ENCODE peak calls at places on chromosomes 16 and 17, in nine cellular contexts. B is foreskin keratinocyte, T is H1, Y is cardiac fibroblast, A is astrocyte of the cerebellum, R is HCT116, P is endodermal cell, N is Calu3, I is uterus. F is an unnamed sample.

GRCh38 chr17:68711858-68712257 is 110.7 kb upstream of the FAM20A start:
- DNase-seq in B (no peak), T (no peak), Y (peak), A (no peak), R (no peak), P (no peak), N (no peak), I (no peak), F (no peak)

GRCh38 chr16:22886908-22887307 is 72.9 kb downstream of the HS3ST2 start:
- DNase-seq in B (no peak), T (no peak), Y (no peak), A (no peak), R (no peak), P (no peak), N (no peak), I (no peak), F (no peak)

GRCh38 chr16:88617268-88618031 is 20.9 kb upstream of the IL17C start:
- DNase-seq in B (no peak), T (no peak), Y (no peak), A (no peak), R (no peak), P (peak), N (no peak), I (no peak), F (no peak)

GRCh38 chr17:76986318-76986717 is 118.1 kb downstream of the MGAT5B start:
- DNase-seq in B (no peak), T (no peak), Y (no peak), A (no peak), R (no peak), P (no peak), N (no peak), I (no peak), F (no peak)

GRCh38 chr17:76208120-76208519 is 32.2 kb downstream of the RNF157 start:
- DNase-seq in B (no peak), T (no peak), Y (no peak), A (no peak), R (no peak), P (no peak), N (no peak), I (no peak), F (no peak)

GRCh38 chr17:42202696-42203095 is 8.4 kb upstream of the GHDC start:
- DNase-seq in B (no peak), T (no peak), Y (peak), A (no peak), R (no peak), P (no peak), N (no peak), I (no peak), F (no peak)

GRCh38 chr17:13222931-13223330 is 205.1 kb upstream of the ELAC2 start:
- DNase-seq in B (no peak), T (no peak), Y (no peak), A (no peak), R (no peak), P (no peak), N (no peak), I (no peak), F (no peak)

GRCh38 chr17:47279062-47279801 is 25.6 kb downstream of the ITGB3 start:
- DNase-seq in B (peak), T (no peak), Y (peak), A (peak), R (no peak), P (peak), N (no peak), I (peak), F (no peak)

GRCh38 chr16:86602521-86602920 is 24.2 kb downstream of the FOXL1 start:
- DNase-seq in B (no peak), T (no peak), Y (no peak), A (no peak), R (no peak), P (no peak), N (no peak), I (no peak), F (no peak)

GRCh38 chr17:49823614-49824013 is 24.3 kb downstream of the TAC4 start:
- DNase-seq in B (no peak), T (no peak), Y (peak), A (peak), R (no peak), P (no peak), N (no peak), I (no peak), F (no peak)

GRCh38 chr16:4611337-4612023 is 3.2 kb downstream of the UBALD1 start:
- DNase-seq in B (no peak), T (no peak), Y (peak), A (no peak), R (no peak), P (peak), N (no peak), I (no peak), F (no peak)

GRCh38 chr17:34547453-34548063 is 31.8 kb upstream of the TMEM132E start:
- DNase-seq in B (no peak), T (no peak), Y (no peak), A (no peak), R (no peak), P (peak), N (no peak), I (no peak), F (no peak)

GRCh38 chr16:83706394-83706793 is 101.4 kb upstream of the HSBP1 start:
- DNase-seq in B (no peak), T (no peak), Y (peak), A (no peak), R (no peak), P (no peak), N (no peak), I (no peak), F (no peak)

GRCh38 chr17:28968269-28968913 is 17.1 kb upstream of the PHF12 start:
- DNase-seq in B (no peak), T (no peak), Y (no peak), A (no peak), R (no peak), P (peak), N (no peak), I (no peak), F (no peak)

GRCh38 chr17:72121164-72122001 is 563 bp downstream of the SOX9 start:
- DNase-seq in B (no peak), T (peak), Y (peak), A (no peak), R (no peak), P (peak), N (peak), I (no peak), F (no peak)

GRCh38 chr17:16491131-16491702 is 776 bp downstream of the LRRC75A start:
- DNase-seq in B (no peak), T (peak), Y (no peak), A (no peak), R (no peak), P (peak), N (peak), I (no peak), F (no peak)

GRCh38 chr16:17391715-17392114 is 79.0 kb downstream of the XYLT1 start:
- DNase-seq in B (no peak), T (no peak), Y (no peak), A (no peak), R (no peak), P (no peak), N (no peak), I (no peak), F (no peak)

GRCh38 chr17:63647065-63647725 is 25.0 kb downstream of the MAP3K3 start:
- DNase-seq in B (no peak), T (no peak), Y (peak), A (peak), R (no peak), P (peak), N (peak), I (no peak), F (no peak)

GRCh38 chr16:10828851-10829331 is 10.3 kb upstream of the TVP23A start:
- DNase-seq in B (no peak), T (peak), Y (peak), A (peak), R (no peak), P (peak), N (peak), I (peak), F (no peak)

GRCh38 chr17:65514541-65514940 is 46.9 kb downstream of the AXIN2 start:
- DNase-seq in B (no peak), T (no peak), Y (peak), A (no peak), R (no peak), P (no peak), N (no peak), I (no peak), F (no peak)

GRCh38 chr16:56856876-56857447 is 8.0 kb upstream of the SLC12A3 start:
- DNase-seq in B (no peak), T (no peak), Y (no peak), A (no peak), R (no peak), P (no peak), N (no peak), I (no peak), F (no peak)

GRCh38 chr17:50953831-50954601 is 87.9 kb upstream of the TOB1 start:
- DNase-seq in B (peak), T (no peak), Y (peak), A (no peak), R (no peak), P (peak), N (no peak), I (peak), F (peak)

GRCh38 chr16:71681360-71681759 is 43.1 kb downstream of the PHLPP2 start:
- DNase-seq in B (no peak), T (no peak), Y (no peak), A (no peak), R (no peak), P (no peak), N (no peak), I (no peak), F (no peak)

GRCh38 chr16:6611535-6611934 is 721.1 kb upstream of the RBFOX1 start:
- DNase-seq in B (no peak), T (peak), Y (no peak), A (no peak), R (no peak), P (peak), N (no peak), I (no peak), F (no peak)

GRCh38 chr16:58499615-58500328 is at the start of gene NDRG4:
- DNase-seq in B (peak), T (peak), Y (peak), A (peak), R (peak), P (peak), N (peak), I (no peak), F (peak)

GRCh38 chr17:82866521-82867214 is 26.8 kb upstream of the ZNF750 start:
- DNase-seq in B (no peak), T (no peak), Y (peak), A (peak), R (no peak), P (no peak), N (no peak), I (peak), F (no peak)

GRCh38 chr17:81403040-81403467 is 7.8 kb downstream of the BAHCC1 start:
- DNase-seq in B (no peak), T (no peak), Y (peak), A (no peak), R (no peak), P (peak), N (no peak), I (no peak), F (no peak)
- TF ChIP-seq CTCF in B (peak), T (peak), Y (no peak), A (peak), R (peak), P (peak), N (no peak), I (no peak), F (peak)

GRCh38 chr17:78173025-78173715 is 4.8 kb downstream of the SYNGR2 start:
- DNase-seq in B (no peak), T (no peak), Y (no peak), A (no peak), R (no peak), P (no peak), N (no peak), I (no peak), F (no peak)

GRCh38 chr17:78172284-78173024 is 4.1 kb downstream of the SYNGR2 start:
- DNase-seq in B (no peak), T (peak), Y (no peak), A (no peak), R (no peak), P (peak), N (peak), I (peak), F (no peak)

GRCh38 chr17:78174870-78175642 is 6.7 kb downstream of the SYNGR2 start:
- DNase-seq in B (no peak), T (peak), Y (no peak), A (no peak), R (no peak), P (peak), N (no peak), I (no peak), F (no peak)

GRCh38 chr17:78175643-78175981 is 7.2 kb downstream of the SYNGR2 start:
- DNase-seq in B (no peak), T (no peak), Y (no peak), A (no peak), R (no peak), P (no peak), N (no peak), I (no peak), F (no peak)

GRCh38 chr17:78174332-78174869 is 6.0 kb downstream of the SYNGR2 start:
- DNase-seq in B (no peak), T (no peak), Y (no peak), A (no peak), R (no peak), P (no peak), N (peak), I (peak), F (no peak)
- TF ChIP-seq CTCF in B (no peak), T (no peak), Y (no peak), A (peak), R (no peak), P (no peak), N (peak), I (peak), F (no peak)

GRCh38 chr16:21283521-21284289 is 5.6 kb upstream of the CRYM start:
- DNase-seq in B (no peak), T (peak), Y (peak), A (no peak), R (no peak), P (peak), N (peak), I (peak), F (no peak)
- TF ChIP-seq CTCF in B (peak), T (peak), Y (peak), A (peak), R (peak), P (peak), N (peak), I (peak), F (peak)

GRCh38 chr17:18093616-18094408 is 6.1 kb downstream of the DRG2 start:
- DNase-seq in B (peak), T (no peak), Y (peak), A (peak), R (peak), P (peak), N (no peak), I (no peak), F (no peak)
- TF ChIP-seq CTCF in B (peak), T (peak), Y (peak), A (peak), R (peak), P (peak), N (no peak), I (no peak), F (peak)

GRCh38 chr17:56751145-56751743 is 82.5 kb downstream of the C17orf67 start:
- DNase-seq in B (no peak), T (no peak), Y (no peak), A (no peak), R (no peak), P (peak), N (no peak), I (no peak), F (no peak)
- TF ChIP-seq CTCF in B (peak), T (peak), Y (no peak), A (no peak), R (peak), P (peak), N (no peak), I (no peak), F (peak)

GRCh38 chr17:43671075-43671692 is 9.5 kb upstream of the MEOX1 start:
- DNase-seq in B (no peak), T (no peak), Y (peak), A (no peak), R (no peak), P (no peak), N (no peak), I (peak), F (no peak)

GRCh38 chr17:43671755-43672502 is 10.2 kb upstream of the MEOX1 start:
- DNase-seq in B (no peak), T (no peak), Y (no peak), A (no peak), R (no peak), P (no peak), N (no peak), I (no peak), F (no peak)

GRCh38 chr17:43676471-43676870 is 14.7 kb upstream of the MEOX1 start:
- DNase-seq in B (no peak), T (no peak), Y (no peak), A (no peak), R (no peak), P (peak), N (no peak), I (no peak), F (no peak)

GRCh38 chr17:43674394-43674793 is 12.7 kb upstream of the MEOX1 start:
- DNase-seq in B (no peak), T (no peak), Y (no peak), A (no peak), R (no peak), P (no peak), N (no peak), I (no peak), F (no peak)

DNA sequence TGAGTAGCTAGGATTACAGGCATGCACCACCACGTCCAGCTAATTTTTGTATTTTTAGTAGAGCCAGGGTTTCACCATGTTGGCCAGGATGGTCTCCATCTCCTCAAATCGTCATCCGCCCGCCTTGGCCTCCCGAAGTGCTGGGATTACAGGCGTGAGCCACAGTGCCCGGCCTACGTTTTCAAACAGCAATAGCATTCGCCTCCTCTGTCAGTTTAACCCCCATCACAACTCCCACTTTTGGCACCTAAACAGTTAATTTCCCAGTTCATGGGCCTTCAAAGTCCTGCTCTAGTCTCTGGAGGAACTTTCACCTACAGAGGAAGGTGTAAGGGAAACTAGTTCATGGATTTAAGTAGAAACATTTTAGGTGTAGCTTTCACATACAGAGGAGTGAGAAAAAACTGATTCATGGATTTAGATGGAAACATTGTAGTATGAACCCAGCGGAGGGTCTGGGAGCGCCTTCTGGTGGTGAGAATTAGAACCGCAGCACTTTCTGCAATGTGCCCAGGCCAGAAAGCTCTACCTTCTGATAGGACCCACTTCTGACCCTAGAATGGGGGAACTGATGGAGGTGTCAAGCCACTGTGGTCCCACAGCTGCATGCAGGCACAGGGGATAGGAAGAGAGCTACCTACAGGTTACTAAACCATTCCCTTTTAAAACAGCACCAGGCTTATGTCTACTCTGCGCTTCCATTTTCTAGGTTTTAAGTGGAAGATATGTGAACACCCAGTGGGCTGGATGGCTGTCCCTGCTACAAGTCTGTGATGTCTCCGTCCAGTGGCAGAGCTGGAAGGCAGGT is 12.0 kb upstream of the MEOX1 start:
- DNase-seq in B (no peak), T (peak), Y (peak), A (peak), R (peak), P (peak), N (peak), I (peak), F (no peak)
- TF ChIP-seq CTCF in B (peak), T (peak), Y (peak), A (peak), R (peak), P (peak), N (peak), I (peak), F (peak)

F was measured in chondrocyte.